ENCODE peak calls at places on chromosomes 5 and 9, in six cellular contexts. C is CD4-positive, alpha-beta T cell; F is posterior vena cava; J is progenitor cell of endocrine pancreas; T is immature natural killer cell; W is pancreas. V is an unnamed sample.

GRCh38 chr5:148172377-148172776 is 4.0 kb downstream of the SPINK14 start:
- DNase-seq in W (no peak), J (no peak), C (no peak), F (no peak), T (no peak), V (no peak)

GRCh38 chr5:139651863-139652787 is 4.0 kb downstream of the CXXC5 start:
- DNase-seq in C (peak; percentile 42), W (peak; percentile 86), J (no peak), F (peak; percentile 90), T (peak; percentile 79), V (peak; percentile 86)

GRCh38 chr5:79845448-79846197 is 145.4 kb downstream of the MTX3 start:
- DNase-seq in T (no peak), F (no peak), W (no peak), J (no peak), C (no peak), V (no peak)

GRCh38 chr9:78786794-78787193 is 489.9 kb downstream of the PSAT1 start:
- DNase-seq in J (no peak), T (no peak), F (no peak), W (no peak), C (no peak), V (no peak)

GRCh38 chr9:68690088-68690487 is 15.0 kb upstream of the PIP5K1B start:
- DNase-seq in J (no peak), C (no peak), T (no peak), W (peak; percentile 62), F (no peak), V (peak; percentile 86)

GRCh38 chr9:101999441-101999840 is 261.0 kb upstream of the GRIN3A start:
- DNase-seq in T (no peak), W (no peak), J (no peak), C (no peak), F (no peak), V (no peak)

GRCh38 chr5:31702709-31703108 is 63.8 kb downstream of the PDZD2 start:
- DNase-seq in C (no peak), J (no peak), W (no peak), F (no peak), T (no peak), V (no peak)

GRCh38 chr5:93385665-93386064 is 195.4 kb downstream of the NR2F1-AS1 start:
- DNase-seq in C (no peak), F (no peak), J (no peak), W (no peak), T (no peak), V (no peak)

GRCh38 chr9:91427873-91428272 is 4.2 kb upstream of the NFIL3 start:
- DNase-seq in C (no peak), J (no peak), W (no peak), F (no peak), T (no peak), V (no peak)

GRCh38 chr5:72378636-72379289 is 58.6 kb downstream of the PTCD2 start:
- DNase-seq in F (no peak), T (no peak), C (no peak), W (no peak), J (no peak), V (no peak)

GRCh38 chr9:124285903-124286291 is 28.1 kb downstream of the NEK6 start:
- DNase-seq in C (no peak), W (no peak), F (peak; percentile 94), J (no peak), T (peak; percentile 41), V (peak; percentile 56)

GRCh38 chr5:80825780-80826460 is 134.2 kb upstream of the RASGRF2 start:
- DNase-seq in W (no peak), F (no peak), J (no peak), T (no peak), C (no peak), V (no peak)

GRCh38 chr9:109889456-109889855 is 109.5 kb downstream of the PALM2AKAP2 start:
- DNase-seq in J (no peak), C (no peak), W (no peak), T (no peak), F (no peak), V (no peak)

GRCh38 chr5:23840083-23840482 is 332.7 kb downstream of the PRDM9 start:
- DNase-seq in F (no peak), T (no peak), W (no peak), J (no peak), C (no peak), V (no peak)

GRCh38 chr9:22147818-22148573 is 138.9 kb upstream of the CDKN2B start:
- DNase-seq in C (no peak), F (no peak), W (no peak), T (no peak), J (no peak), V (no peak)

V was measured in stomach.